ENCODE peak calls at places on chromosomes 5 and 9, in ten cellular contexts. J is colonic mucosa, L is fibroblast of lung, C is B cell, E is nephron progenitor cell, S is cardiac fibroblast, H is activated B cell treated with CpG ODN at 0.5 μM for 24 hours, U is fibroblast of pulmonary artery, T is spleen, Z is endothelial cell. G is an unnamed sample.

GRCh38 chr9:98067184-98067583 is 10.7 kb downstream of the NANS start:
- DNase-seq in H (no peak), U (no peak), J (no peak), L (no peak), Z (no peak), C (no peak), E (no peak), S (no peak), T (peak), G (no peak)

GRCh38 chr9:91784673-91785402 is 165.2 kb downstream of the ROR2 start:
- DNase-seq in L (no peak), Z (no peak), S (no peak), H (no peak), U (no peak), E (no peak), T (no peak), C (no peak), J (no peak), G (peak)

GRCh38 chr9:33374634-33375237 is 27.6 kb downstream of the AQP7 start:
- DNase-seq in S (peak), J (peak), L (peak), Z (peak), E (peak), U (peak), C (peak), T (peak), H (no peak), G (peak)

GRCh38 chr5:80204808-80205614 is 50.8 kb downstream of the SERINC5 start:
- DNase-seq in H (no peak), E (no peak), Z (peak), S (peak), L (no peak), T (no peak), U (peak), C (no peak), J (peak), G (no peak)

GRCh38 chr5:179618923-179619554 is 4.4 kb downstream of the HNRNPH1 start:
- DNase-seq in S (peak), J (no peak), L (no peak), U (peak), H (no peak), T (no peak), Z (no peak), C (no peak), E (no peak), G (peak)

GRCh38 chr5:172364773-172365172 is 81.2 kb upstream of the UBTD2 start:
- DNase-seq in L (no peak), J (no peak), C (no peak), E (no peak), U (peak), Z (no peak), H (no peak), S (peak), T (no peak), G (no peak)

GRCh38 chr5:93359958-93360305 is 221.1 kb downstream of the NR2F1-AS1 start:
- DNase-seq in C (no peak), T (no peak), H (no peak), S (no peak), E (no peak), J (no peak), Z (no peak), U (no peak), L (no peak), G (no peak)

GRCh38 chr9:129704797-129705196 is 39.4 kb downstream of the PRRX2 start:
- DNase-seq in Z (no peak), J (no peak), S (no peak), T (no peak), H (no peak), U (no peak), C (no peak), L (no peak), E (no peak), G (no peak)

GRCh38 chr9:122015165-122015821 is 77.8 kb downstream of the TTLL11 start:
- DNase-seq in C (no peak), Z (no peak), E (no peak), L (no peak), J (no peak), H (no peak), T (no peak), S (no peak), U (no peak), G (no peak)

GRCh38 chr5:130720355-130720754 is 444.7 kb downstream of the HINT1 start:
- DNase-seq in L (peak), E (peak), T (no peak), H (no peak), U (peak), S (peak), Z (no peak), J (no peak), C (no peak), G (no peak)

GRCh38 chr5:52134013-52134650 is 653.6 kb upstream of the ITGA1 start:
- DNase-seq in Z (no peak), S (no peak), C (no peak), T (no peak), L (no peak), H (no peak), J (no peak), U (no peak), E (no peak), G (no peak)

GRCh38 chr5:173880306-173880985 is 7.7 kb upstream of the CPEB4 start:
- DNase-seq in J (no peak), U (peak), Z (no peak), L (peak), E (no peak), S (peak), C (no peak), T (no peak), H (no peak), G (no peak)

GRCh38 chr5:134242146-134242545 is 16.3 kb upstream of the PPP2CA start:
- DNase-seq in L (peak), S (peak), J (no peak), E (no peak), Z (no peak), U (peak), C (no peak), H (no peak), T (no peak), G (peak)

GRCh38 chr9:88077071-88077617 is 61.1 kb downstream of the SPATA31C2 start:
- DNase-seq in L (no peak), U (no peak), S (no peak), E (no peak), T (no peak), Z (no peak), J (no peak), C (no peak), H (no peak), G (no peak)

GRCh38 chr9:88074931-88075330 is 63.3 kb downstream of the SPATA31C2 start:
- DNase-seq in T (no peak), J (no peak), L (no peak), E (no peak), S (no peak), Z (no peak), C (no peak), U (no peak), H (no peak), G (no peak)

GRCh38 chr9:88072831-88073365 is 65.4 kb downstream of the SPATA31C2 start:
- DNase-seq in Z (no peak), J (no peak), L (no peak), T (no peak), E (no peak), C (no peak), S (no peak), H (no peak), U (no peak), G (no peak)

GRCh38 chr9:88075966-88076285 is 62.3 kb downstream of the SPATA31C2 start:
- DNase-seq in T (no peak), U (peak), S (no peak), J (no peak), H (no peak), Z (no peak), C (no peak), E (no peak), L (no peak), G (no peak)

DNA sequence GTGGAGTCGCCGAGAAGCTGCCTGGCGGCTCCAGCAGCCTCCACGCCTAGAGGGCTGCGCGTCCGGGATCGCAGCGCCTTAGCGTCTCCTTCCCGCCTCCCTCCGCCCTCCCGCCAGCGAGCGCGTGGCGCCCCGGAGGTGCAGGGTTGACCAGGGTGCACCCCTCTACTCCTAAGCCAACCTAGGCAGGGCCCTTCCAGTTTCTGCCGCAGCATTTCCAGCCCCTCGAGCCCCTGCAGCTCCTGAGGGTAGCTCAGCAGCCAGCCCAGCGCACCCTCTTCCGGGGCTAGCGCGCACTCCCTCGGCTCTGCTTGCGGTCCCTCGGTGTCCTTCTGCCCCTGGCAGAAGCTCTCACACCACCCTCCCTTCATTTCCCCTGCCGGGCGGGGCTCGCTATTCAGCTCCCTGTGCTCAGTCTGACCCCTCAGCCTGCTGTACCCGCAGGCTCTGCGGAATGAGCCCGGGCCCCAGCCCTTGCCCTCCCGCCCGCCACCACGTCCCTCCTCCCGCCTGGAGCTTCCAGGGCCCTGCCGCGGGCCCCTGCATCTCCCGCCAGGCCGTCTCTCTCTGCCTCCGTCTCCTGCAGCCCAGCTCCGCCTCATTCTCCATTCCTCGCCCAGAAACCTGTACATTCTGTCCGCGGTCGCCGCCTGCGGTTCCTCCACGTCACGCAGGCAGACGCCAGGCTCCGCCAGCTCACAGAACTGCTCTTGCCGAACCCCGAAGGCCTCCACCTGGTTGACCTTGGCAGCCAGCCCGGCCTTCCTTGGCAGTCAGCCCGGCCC is 61.8 kb downstream of the SPATA31C2 start:
- DNase-seq in S (peak), Z (peak), E (peak), J (peak), L (peak), T (peak), H (no peak), C (no peak), U (peak), G (peak)
- TF ChIP-seq CTCF in S (peak), Z (no peak), E (no peak), J (peak), L (peak), T (no peak), H (no peak), C (no peak), U (no peak), G (peak)

GRCh38 chr9:133852476-133852875 is 114.3 kb upstream of the SARDH start:
- DNase-seq in E (no peak), T (no peak), J (no peak), S (no peak), U (no peak), C (no peak), H (no peak), Z (no peak), L (no peak), G (no peak)

GRCh38 chr9:133853331-133853730 is 115.2 kb upstream of the SARDH start:
- DNase-seq in J (no peak), T (no peak), C (no peak), Z (no peak), H (no peak), E (no peak), L (no peak), S (no peak), U (no peak), G (no peak)

GRCh38 chr9:133854785-133855184 is 116.6 kb upstream of the SARDH start:
- DNase-seq in C (no peak), J (no peak), S (no peak), Z (no peak), E (no peak), U (no peak), L (no peak), T (no peak), H (no peak), G (no peak)

GRCh38 chr9:133855802-133856592 is 117.8 kb upstream of the SARDH start:
- DNase-seq in E (no peak), Z (no peak), H (no peak), S (peak), C (no peak), U (peak), J (peak), L (peak), T (no peak), G (peak)

DNA sequence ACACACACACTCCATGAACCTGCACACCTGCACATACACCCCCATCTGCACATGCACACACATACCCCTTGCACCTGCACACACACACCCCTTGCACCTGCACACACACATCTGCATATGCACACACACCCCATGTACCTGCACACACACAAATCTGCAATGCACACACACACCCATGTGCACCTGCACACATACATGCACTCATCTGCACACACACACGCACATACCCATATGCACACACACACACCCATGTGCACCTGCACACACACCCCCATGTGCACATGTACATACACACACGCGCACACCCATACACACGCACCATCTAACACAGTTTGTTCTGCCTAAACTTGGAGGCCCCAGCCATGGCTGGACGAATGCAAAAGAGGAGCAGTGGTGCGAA is 115.9 kb upstream of the SARDH start:
- DNase-seq in Z (no peak), C (no peak), T (no peak), U (no peak), L (no peak), H (no peak), J (no peak), E (no peak), S (no peak), G (no peak)
- TF ChIP-seq CTCF in Z (no peak), C (no peak), T (no peak), U (no peak), L (no peak), H (no peak), J (no peak), E (no peak), S (no peak), G (no peak)

GRCh38 chr9:83405674-83406255 is 132.4 kb downstream of the FRMD3 start:
- DNase-seq in S (peak), U (no peak), E (no peak), C (no peak), T (no peak), J (no peak), L (no peak), H (no peak), Z (no peak), G (no peak)
- TF ChIP-seq CTCF in S (no peak), U (peak), E (no peak), C (no peak), T (no peak), J (no peak), L (no peak), H (no peak), Z (no peak), G (no peak)

GRCh38 chr5:95235439-95235982 is 49.4 kb downstream of the MCTP1 start:
- DNase-seq in H (no peak), L (no peak), E (no peak), U (no peak), J (no peak), T (no peak), S (no peak), C (no peak), Z (no peak), G (no peak)

GRCh38 chr5:95241635-95242034 is 43.3 kb downstream of the MCTP1 start:
- DNase-seq in E (no peak), U (no peak), H (no peak), Z (no peak), J (no peak), T (no peak), S (no peak), L (no peak), C (no peak), G (no peak)

GRCh38 chr5:95237324-95237723 is 47.6 kb downstream of the MCTP1 start:
- DNase-seq in C (no peak), S (no peak), T (no peak), E (no peak), L (no peak), U (no peak), Z (no peak), J (no peak), H (no peak), G (no peak)

GRCh38 chr5:95241155-95241554 is 43.7 kb downstream of the MCTP1 start:
- DNase-seq in H (no peak), T (no peak), E (no peak), J (no peak), C (no peak), Z (no peak), U (no peak), S (no peak), L (no peak), G (no peak)

DNA sequence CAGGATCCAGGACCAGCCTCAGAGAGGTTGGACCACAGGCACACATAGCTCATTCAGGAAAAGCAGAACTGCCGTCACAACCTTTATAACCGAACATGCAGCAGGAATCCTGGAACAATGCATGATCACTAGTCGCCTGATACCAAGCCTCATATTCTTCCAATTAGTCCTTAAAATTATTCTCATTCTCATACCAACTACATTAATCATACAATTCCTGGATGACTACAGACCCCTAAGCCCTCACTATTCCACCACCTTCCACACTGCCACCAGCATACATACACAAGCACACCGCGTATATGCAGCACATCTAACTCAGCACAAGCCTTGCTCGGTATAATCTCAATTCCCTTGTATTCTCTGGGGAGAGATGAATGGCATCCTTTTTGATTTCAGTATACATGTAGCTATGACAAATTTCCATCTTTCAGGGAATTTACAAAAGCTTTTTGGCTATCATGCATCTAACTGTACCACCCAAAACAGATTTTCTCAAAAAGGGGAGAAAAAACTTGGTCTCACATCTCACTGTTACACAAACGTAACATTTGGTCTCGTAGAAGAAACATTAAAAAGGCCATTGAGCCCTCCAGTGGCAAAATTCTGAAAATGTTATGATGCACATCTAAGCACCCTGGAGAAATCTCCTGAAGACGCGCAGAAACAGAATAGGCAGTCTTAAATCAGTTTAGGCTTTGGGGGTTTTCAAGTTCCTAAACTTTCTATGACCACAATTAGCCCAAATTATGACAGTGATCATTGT is 46.2 kb downstream of the MCTP1 start:
- DNase-seq in Z (no peak), E (no peak), T (no peak), J (no peak), L (peak), C (no peak), S (peak), H (no peak), U (peak), G (no peak)
- TF ChIP-seq CTCF in Z (no peak), E (no peak), T (no peak), J (no peak), L (peak), C (no peak), S (peak), H (no peak), U (peak), G (no peak)

G was measured in sigmoid colon.